ENCODE peak calls at places on chromosomes 3 and 15, in eight cellular contexts. One of them, this sample, is unnamed.

GRCh38 chr15:64717735-64718495 is 57.5 kb downstream of the RBPMS2 start:
- DNase-seq in progenitor cell of endocrine pancreas: no peak
- DNase-seq in GM13977: no peak
- DNase-seq in uterus: no peak
- DNase-seq in heart right ventricle: no peak
- DNase-seq in PC-3: no peak
- DNase-seq in NB4: no peak
- DNase-seq in spleen: peak; percentile 41
- DNase-seq in this sample: no peak

GRCh38 chr15:28917791-28918140 is 32.0 kb downstream of the APBA2 start:
- DNase-seq in spleen: no peak
- DNase-seq in NB4: no peak
- DNase-seq in PC-3: no peak
- DNase-seq in heart right ventricle: no peak
- DNase-seq in uterus: no peak
- DNase-seq in progenitor cell of endocrine pancreas: no peak
- DNase-seq in GM13977: no peak
- DNase-seq in this sample: no peak

GRCh38 chr3:51354766-51355615 is 30.1 kb upstream of the MANF start:
- DNase-seq in GM13977: no peak
- DNase-seq in heart right ventricle: no peak
- DNase-seq in progenitor cell of endocrine pancreas: no peak
- DNase-seq in PC-3: no peak
- DNase-seq in uterus: no peak
- DNase-seq in NB4: no peak
- DNase-seq in spleen: no peak
- DNase-seq in this sample: no peak

GRCh38 chr15:31442203-31443090 is 115.8 kb downstream of the KLF13 start:
- DNase-seq in PC-3: peak; percentile 2
- DNase-seq in heart right ventricle: peak; percentile 35
- DNase-seq in uterus: peak; percentile 53
- DNase-seq in NB4: no peak
- DNase-seq in progenitor cell of endocrine pancreas: no peak
- DNase-seq in GM13977: no peak
- DNase-seq in spleen: no peak
- DNase-seq in this sample: peak; percentile 62

GRCh38 chr3:13070622-13071021 is 2.6 kb downstream of the IQSEC1 start:
- DNase-seq in GM13977: no peak
- DNase-seq in uterus: no peak
- DNase-seq in PC-3: no peak
- DNase-seq in progenitor cell of endocrine pancreas: no peak
- DNase-seq in heart right ventricle: no peak
- DNase-seq in NB4: no peak
- DNase-seq in spleen: no peak
- DNase-seq in this sample: no peak

GRCh38 chr15:23648920-23649515 is 1.4 kb upstream of the MAGEL2 start:
- DNase-seq in GM13977: no peak
- DNase-seq in NB4: peak; percentile 32
- DNase-seq in progenitor cell of endocrine pancreas: no peak
- DNase-seq in heart right ventricle: peak; percentile 25
- DNase-seq in uterus: peak; percentile 23
- DNase-seq in PC-3: peak; percentile 41
- DNase-seq in spleen: no peak
- DNase-seq in this sample: peak; percentile 9

GRCh38 chr3:137946341-137946973 is 63.5 kb upstream of the CLDN18 start:
- DNase-seq in spleen: no peak
- DNase-seq in uterus: peak; percentile 34
- DNase-seq in NB4: peak; percentile 72
- DNase-seq in heart right ventricle: peak; percentile 23
- DNase-seq in GM13977: peak; percentile 49
- DNase-seq in progenitor cell of endocrine pancreas: peak; percentile 30
- DNase-seq in PC-3: peak; percentile 81
- DNase-seq in this sample: peak; percentile 77

GRCh38 chr3:196179380-196180308 is 31.6 kb downstream of the ZDHHC19 start:
- DNase-seq in heart right ventricle: no peak
- DNase-seq in GM13977: peak; percentile 88
- DNase-seq in uterus: no peak
- DNase-seq in PC-3: peak; percentile 73
- DNase-seq in progenitor cell of endocrine pancreas: no peak
- DNase-seq in spleen: peak; percentile 92
- DNase-seq in NB4: peak; percentile 92
- DNase-seq in this sample: peak; percentile 69

GRCh38 chr15:83613716-83614115 is 40.2 kb upstream of the ADAMTSL3 start:
- DNase-seq in progenitor cell of endocrine pancreas: no peak
- DNase-seq in spleen: no peak
- DNase-seq in heart right ventricle: no peak
- DNase-seq in uterus: no peak
- DNase-seq in GM13977: no peak
- DNase-seq in PC-3: peak; percentile 23
- DNase-seq in NB4: no peak
- DNase-seq in this sample: no peak

GRCh38 chr3:133754455-133754854 is 8.3 kb downstream of the TF start:
- DNase-seq in PC-3: no peak
- DNase-seq in heart right ventricle: no peak
- DNase-seq in spleen: peak; percentile 35
- DNase-seq in uterus: no peak
- DNase-seq in NB4: no peak
- DNase-seq in progenitor cell of endocrine pancreas: no peak
- DNase-seq in GM13977: no peak
- DNase-seq in this sample: no peak

GRCh38 chr15:81296673-81297072 is 27.3 kb downstream of the STARD5 start:
- DNase-seq in PC-3: no peak
- DNase-seq in progenitor cell of endocrine pancreas: no peak
- DNase-seq in heart right ventricle: peak; percentile 44
- DNase-seq in spleen: peak; percentile 94
- DNase-seq in GM13977: peak; percentile 51
- DNase-seq in NB4: peak; percentile 96
- DNase-seq in uterus: no peak
- DNase-seq in this sample: no peak

GRCh38 chr3:16061491-16061890 is 113.0 kb upstream of the GALNT15 start:
- DNase-seq in spleen: no peak
- DNase-seq in uterus: no peak
- DNase-seq in progenitor cell of endocrine pancreas: no peak
- DNase-seq in NB4: no peak
- DNase-seq in PC-3: no peak
- DNase-seq in GM13977: no peak
- DNase-seq in heart right ventricle: no peak
- DNase-seq in this sample: no peak

GRCh38 chr15:85795669-85796305 is 1.1 kb upstream of the KLHL25 start:
- DNase-seq in heart right ventricle: no peak
- DNase-seq in spleen: no peak
- DNase-seq in NB4: no peak
- DNase-seq in GM13977: no peak
- DNase-seq in uterus: no peak
- DNase-seq in PC-3: no peak
- DNase-seq in progenitor cell of endocrine pancreas: no peak
- DNase-seq in this sample: no peak

GRCh38 chr15:89905846-89906378 is 6.8 kb downstream of the ARPIN start:
- DNase-seq in NB4: no peak
- DNase-seq in GM13977: no peak
- DNase-seq in heart right ventricle: no peak
- DNase-seq in spleen: no peak
- DNase-seq in progenitor cell of endocrine pancreas: no peak
- DNase-seq in PC-3: no peak
- DNase-seq in uterus: no peak
- DNase-seq in this sample: no peak

GRCh38 chr3:39406368-39407258 is at the start of gene RPSA:
- DNase-seq in heart right ventricle: peak; percentile 90
- DNase-seq in GM13977: peak; percentile 96
- DNase-seq in NB4: peak; percentile 99
- DNase-seq in spleen: peak; percentile 99
- DNase-seq in uterus: peak; percentile 95
- DNase-seq in progenitor cell of endocrine pancreas: peak; percentile 84
- DNase-seq in PC-3: peak; percentile 98
- DNase-seq in this sample: peak; percentile 88

GRCh38 chr3:134426660-134427181 is 52.5 kb upstream of the AMOTL2 start:
- DNase-seq in NB4: no peak
- DNase-seq in uterus: no peak
- DNase-seq in PC-3: no peak
- DNase-seq in GM13977: no peak
- DNase-seq in spleen: no peak
- DNase-seq in heart right ventricle: no peak
- DNase-seq in progenitor cell of endocrine pancreas: no peak
- DNase-seq in this sample: no peak

GRCh38 chr3:100086401-100086800 is 27.9 kb downstream of the FILIP1L start:
- DNase-seq in NB4: no peak
- DNase-seq in PC-3: peak; percentile 83
- DNase-seq in uterus: no peak
- DNase-seq in heart right ventricle: no peak
- DNase-seq in spleen: no peak
- DNase-seq in progenitor cell of endocrine pancreas: no peak
- DNase-seq in GM13977: no peak
- DNase-seq in this sample: no peak

GRCh38 chr15:24772256-24772655 is 96.7 kb downstream of the NPAP1 start:
- DNase-seq in NB4: peak; percentile 25
- DNase-seq in progenitor cell of endocrine pancreas: no peak
- DNase-seq in uterus: no peak
- DNase-seq in spleen: no peak
- DNase-seq in heart right ventricle: no peak
- DNase-seq in PC-3: no peak
- DNase-seq in GM13977: no peak
- DNase-seq in this sample: no peak

GRCh38 chr15:37793851-37794250 is 140.6 kb upstream of the TMCO5A start:
- DNase-seq in spleen: no peak
- DNase-seq in progenitor cell of endocrine pancreas: no peak
- DNase-seq in NB4: peak; percentile 2
- DNase-seq in heart right ventricle: no peak
- DNase-seq in GM13977: no peak
- DNase-seq in PC-3: no peak
- DNase-seq in uterus: no peak
- DNase-seq in this sample: no peak

GRCh38 chr3:181703701-181704420 is 7.9 kb upstream of the SOX2 start:
- DNase-seq in heart right ventricle: no peak
- DNase-seq in progenitor cell of endocrine pancreas: no peak
- DNase-seq in spleen: no peak
- DNase-seq in uterus: no peak
- DNase-seq in PC-3: no peak
- DNase-seq in GM13977: no peak
- DNase-seq in NB4: no peak
- DNase-seq in this sample: no peak

GRCh38 chr3:66220066-66220465 is 735 bp upstream of the SLC25A26 start:
- DNase-seq in PC-3: no peak
- DNase-seq in GM13977: no peak
- DNase-seq in heart right ventricle: no peak
- DNase-seq in uterus: no peak
- DNase-seq in NB4: peak; percentile 2
- DNase-seq in progenitor cell of endocrine pancreas: no peak
- DNase-seq in spleen: no peak
- DNase-seq in this sample: no peak

GRCh38 chr3:106759686-106760085 is 617.6 kb upstream of the CCDC54 start:
- DNase-seq in spleen: no peak
- DNase-seq in progenitor cell of endocrine pancreas: no peak
- DNase-seq in PC-3: no peak
- DNase-seq in uterus: no peak
- DNase-seq in heart right ventricle: no peak
- DNase-seq in GM13977: no peak
- DNase-seq in NB4: no peak
- DNase-seq in this sample: no peak

GRCh38 chr3:37640636-37641375 is 220.9 kb upstream of the CTDSPL start:
- DNase-seq in spleen: no peak
- DNase-seq in PC-3: no peak
- DNase-seq in heart right ventricle: no peak
- DNase-seq in GM13977: no peak
- DNase-seq in NB4: no peak
- DNase-seq in uterus: no peak
- DNase-seq in progenitor cell of endocrine pancreas: no peak
- DNase-seq in this sample: no peak

GRCh38 chr15:51727141-51727897 is 10.1 kb downstream of the LYSMD2 start:
- DNase-seq in uterus: no peak
- DNase-seq in PC-3: peak; percentile 30
- DNase-seq in heart right ventricle: no peak
- DNase-seq in GM13977: no peak
- DNase-seq in spleen: no peak
- DNase-seq in progenitor cell of endocrine pancreas: no peak
- DNase-seq in NB4: peak; percentile 41
- DNase-seq in this sample: no peak

GRCh38 chr15:67696087-67696486 is 129.2 kb upstream of the SKOR1 start:
- DNase-seq in uterus: no peak
- DNase-seq in spleen: no peak
- DNase-seq in PC-3: no peak
- DNase-seq in heart right ventricle: no peak
- DNase-seq in progenitor cell of endocrine pancreas: no peak
- DNase-seq in NB4: no peak
- DNase-seq in GM13977: no peak
- DNase-seq in this sample: no peak
- TF ChIP-seq CTCF in uterus: no peak
- TF ChIP-seq CTCF in spleen: no peak
- TF ChIP-seq CTCF in PC-3: no peak
- TF ChIP-seq CTCF in heart right ventricle: no peak
- TF ChIP-seq CTCF in progenitor cell of endocrine pancreas: no peak
- TF ChIP-seq CTCF in NB4: no peak
- TF ChIP-seq CTCF in GM13977: no peak
- TF ChIP-seq CTCF in this sample: no peak

DNA sequence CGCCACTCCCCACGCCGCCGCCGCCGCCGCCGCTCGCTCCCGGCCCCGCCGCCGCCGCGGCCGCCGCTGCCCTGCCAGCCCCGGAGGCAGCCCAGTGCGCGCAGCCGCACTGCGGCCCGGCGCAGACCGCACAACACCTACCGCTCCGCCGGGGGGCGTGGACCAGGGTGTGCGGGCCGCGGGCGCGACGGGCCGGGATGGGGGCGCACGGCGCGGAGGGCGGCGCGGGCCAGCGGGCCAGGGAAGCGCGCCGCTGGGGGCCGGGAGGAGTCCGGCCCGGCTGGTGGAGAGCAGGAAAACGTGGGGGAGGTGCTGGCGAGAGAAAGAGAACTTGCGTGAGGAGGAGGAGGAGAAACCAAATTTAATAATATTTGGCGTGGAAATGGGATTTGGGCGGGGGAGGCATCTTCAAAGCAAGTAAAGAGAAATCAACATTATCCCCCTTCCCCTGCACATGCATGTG is at the start of gene RFX7:
- DNase-seq in progenitor cell of endocrine pancreas: peak; percentile 84
- DNase-seq in GM13977: peak; percentile 82
- DNase-seq in NB4: peak; percentile 80
- DNase-seq in PC-3: peak; percentile 67
- DNase-seq in heart right ventricle: peak; percentile 80
- DNase-seq in spleen: peak; percentile 94
- DNase-seq in uterus: peak; percentile 62
- DNase-seq in this sample: peak; percentile 78
- TF ChIP-seq CTCF in progenitor cell of endocrine pancreas: no peak
- TF ChIP-seq CTCF in GM13977: no peak
- TF ChIP-seq CTCF in NB4: no peak
- TF ChIP-seq CTCF in PC-3: no peak
- TF ChIP-seq CTCF in heart right ventricle: no peak
- TF ChIP-seq CTCF in spleen: no peak
- TF ChIP-seq CTCF in uterus: no peak
- TF ChIP-seq CTCF in this sample: peak; percentile 20

GRCh38 chr3:20478407-20478806 is 292.4 kb upstream of the SGO1 start:
- DNase-seq in heart right ventricle: no peak
- DNase-seq in progenitor cell of endocrine pancreas: no peak
- DNase-seq in GM13977: no peak
- DNase-seq in uterus: no peak
- DNase-seq in PC-3: no peak
- DNase-seq in spleen: no peak
- DNase-seq in NB4: no peak
- DNase-seq in this sample: no peak
- TF ChIP-seq CTCF in heart right ventricle: no peak
- TF ChIP-seq CTCF in progenitor cell of endocrine pancreas: no peak
- TF ChIP-seq CTCF in GM13977: no peak
- TF ChIP-seq CTCF in uterus: no peak
- TF ChIP-seq CTCF in PC-3: no peak
- TF ChIP-seq CTCF in spleen: no peak
- TF ChIP-seq CTCF in NB4: no peak
- TF ChIP-seq CTCF in this sample: no peak

GRCh38 chr3:8713901-8714759 is 19.5 kb upstream of the CAV3 start:
- DNase-seq in GM13977: peak; percentile 47
- DNase-seq in spleen: no peak
- DNase-seq in PC-3: no peak
- DNase-seq in uterus: no peak
- DNase-seq in progenitor cell of endocrine pancreas: no peak
- DNase-seq in NB4: no peak
- DNase-seq in heart right ventricle: no peak
- DNase-seq in this sample: no peak
- TF ChIP-seq CTCF in GM13977: peak; percentile 55
- TF ChIP-seq CTCF in spleen: no peak
- TF ChIP-seq CTCF in PC-3: peak; percentile 32
- TF ChIP-seq CTCF in uterus: no peak
- TF ChIP-seq CTCF in progenitor cell of endocrine pancreas: peak; percentile 50
- TF ChIP-seq CTCF in NB4: peak; percentile 15
- TF ChIP-seq CTCF in heart right ventricle: peak; percentile 28
- TF ChIP-seq CTCF in this sample: no peak

This sample was measured in RWPE1.